ENCODE peak calls at places on chromosomes 6 and 20, in five cellular contexts. K is RWPE1; T is neural progenitor cell; S is heart left ventricle; P is CD4-positive, alpha-beta T cell. B is an unnamed sample.

GRCh38 chr20:2163757-2164156 is 62.1 kb downstream of the STK35 start:
- DNase-seq in P (no peak), S (no peak), T (no peak), K (no peak), B (no peak)

GRCh38 chr20:1809121-1809520 is 86.1 kb upstream of the SIRPA start:
- DNase-seq in K (peak), S (no peak), T (no peak), P (no peak), B (no peak)

GRCh38 chr6:27478141-27478705 is 5.3 kb upstream of the ZNF184 start:
- DNase-seq in P (no peak), K (no peak), T (no peak), S (no peak), B (no peak)

GRCh38 chr6:128350416-128351254 is 169.8 kb downstream of the PTPRK start:
- DNase-seq in S (no peak), P (no peak), K (peak), T (no peak), B (no peak)

GRCh38 chr6:14924126-14925024 is 321.5 kb upstream of the JARID2 start:
- DNase-seq in T (peak), P (no peak), K (no peak), S (no peak), B (no peak)

GRCh38 chr6:33807606-33808005 is 3.8 kb upstream of the MLN start:
- DNase-seq in P (no peak), T (no peak), K (no peak), S (no peak), B (no peak)

GRCh38 chr20:36384022-36384619 is 78.0 kb downstream of the DLGAP4 start:
- DNase-seq in P (no peak), K (peak), S (no peak), T (peak), B (peak)

GRCh38 chr6:55176958-55177357 is 2.6 kb downstream of the HCRTR2 start:
- DNase-seq in P (no peak), S (no peak), K (no peak), T (peak), B (no peak)

GRCh38 chr6:160360955-160361354 is 12.8 kb downstream of the SLC22A3 start:
- DNase-seq in S (no peak), K (peak), P (no peak), T (no peak), B (no peak)

GRCh38 chr20:11008444-11008843 is 334.6 kb upstream of the JAG1 start:
- DNase-seq in K (no peak), P (no peak), T (no peak), S (no peak), B (no peak)

GRCh38 chr6:107823047-107823557 is 1.0 kb downstream of the SCML4 start:
- DNase-seq in K (no peak), S (no peak), P (peak), T (no peak), B (no peak)

GRCh38 chr6:73504160-73504559 is 16.7 kb downstream of the EEF1A1 start:
- DNase-seq in P (no peak), T (no peak), S (no peak), K (no peak), B (no peak)

GRCh38 chr20:38878798-38879197 is 47.4 kb upstream of the FAM83D start:
- DNase-seq in S (no peak), T (peak), K (peak), P (no peak), B (peak)

DNA sequence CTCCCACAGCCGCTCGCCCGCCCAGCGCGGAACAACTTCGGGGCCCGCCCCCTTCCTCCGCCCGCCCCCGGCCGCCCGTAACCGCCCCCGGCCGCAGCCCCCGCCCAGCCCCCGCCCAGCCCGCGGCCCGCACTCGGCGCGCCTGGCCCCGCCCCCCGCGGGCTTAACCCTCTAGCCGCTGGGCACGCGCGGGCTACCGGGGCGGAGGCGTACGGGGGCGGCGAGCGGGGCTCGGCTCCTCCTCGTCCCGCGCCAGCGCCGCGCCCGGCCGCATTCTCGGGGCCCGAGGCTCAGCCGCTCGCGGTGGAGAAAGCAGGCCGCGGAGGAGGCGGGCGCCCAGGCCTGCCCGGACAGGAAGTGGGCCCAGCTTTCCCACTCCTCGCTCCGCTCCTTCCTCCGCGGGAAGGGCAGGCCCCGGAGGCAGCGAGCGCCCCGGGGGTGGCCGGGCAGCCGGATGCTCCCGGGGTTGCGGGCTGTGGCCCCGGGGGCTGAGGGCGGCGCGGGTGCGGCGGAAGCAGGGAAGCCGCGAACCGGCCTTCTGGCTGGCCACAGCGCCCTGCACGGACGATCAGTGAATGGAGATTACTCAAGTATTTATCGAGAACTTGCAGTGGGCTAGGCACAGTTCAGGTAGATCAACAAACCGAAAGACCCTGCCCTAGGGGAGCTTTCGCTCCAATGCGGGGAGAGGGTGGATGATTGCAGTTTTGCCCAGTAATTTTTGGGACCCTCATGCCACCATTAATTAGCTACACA is at the start of gene TRAM2:
- DNase-seq in P (peak), T (peak), K (peak), S (peak), B (peak)
- TF ChIP-seq CTCF in P (no peak), T (peak), K (no peak), S (peak), B (no peak)

DNA sequence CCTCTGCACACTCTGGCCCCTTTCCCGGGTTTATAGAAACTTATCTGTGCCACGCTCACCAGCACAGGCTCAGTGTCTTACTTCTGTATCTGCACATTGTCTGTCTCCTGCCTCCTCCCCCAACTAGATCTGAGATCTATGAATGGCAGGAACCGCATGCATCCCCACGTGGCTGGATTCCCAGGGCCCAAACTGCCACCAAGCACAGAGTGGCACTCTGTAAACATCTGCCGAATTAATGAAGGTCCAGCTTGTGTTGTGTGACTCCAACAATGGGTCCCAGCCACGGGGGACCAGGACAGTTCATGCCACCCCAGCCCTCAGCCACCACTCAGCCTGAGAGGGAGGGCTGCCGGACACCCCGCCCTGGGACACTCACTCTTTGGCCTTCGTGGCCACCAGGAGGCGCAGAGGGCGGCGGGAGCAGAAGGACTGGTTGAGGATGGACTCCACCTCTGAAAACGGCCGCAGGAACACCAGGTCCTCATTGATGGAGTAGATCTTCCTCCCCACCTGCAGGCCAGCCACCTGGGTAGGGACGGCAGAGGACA is 171.1 kb downstream of the PREX1 start:
- DNase-seq in P (no peak), T (peak), S (no peak), K (no peak), B (no peak)
- TF ChIP-seq CTCF in P (no peak), T (peak), S (no peak), K (no peak), B (no peak)

DNA sequence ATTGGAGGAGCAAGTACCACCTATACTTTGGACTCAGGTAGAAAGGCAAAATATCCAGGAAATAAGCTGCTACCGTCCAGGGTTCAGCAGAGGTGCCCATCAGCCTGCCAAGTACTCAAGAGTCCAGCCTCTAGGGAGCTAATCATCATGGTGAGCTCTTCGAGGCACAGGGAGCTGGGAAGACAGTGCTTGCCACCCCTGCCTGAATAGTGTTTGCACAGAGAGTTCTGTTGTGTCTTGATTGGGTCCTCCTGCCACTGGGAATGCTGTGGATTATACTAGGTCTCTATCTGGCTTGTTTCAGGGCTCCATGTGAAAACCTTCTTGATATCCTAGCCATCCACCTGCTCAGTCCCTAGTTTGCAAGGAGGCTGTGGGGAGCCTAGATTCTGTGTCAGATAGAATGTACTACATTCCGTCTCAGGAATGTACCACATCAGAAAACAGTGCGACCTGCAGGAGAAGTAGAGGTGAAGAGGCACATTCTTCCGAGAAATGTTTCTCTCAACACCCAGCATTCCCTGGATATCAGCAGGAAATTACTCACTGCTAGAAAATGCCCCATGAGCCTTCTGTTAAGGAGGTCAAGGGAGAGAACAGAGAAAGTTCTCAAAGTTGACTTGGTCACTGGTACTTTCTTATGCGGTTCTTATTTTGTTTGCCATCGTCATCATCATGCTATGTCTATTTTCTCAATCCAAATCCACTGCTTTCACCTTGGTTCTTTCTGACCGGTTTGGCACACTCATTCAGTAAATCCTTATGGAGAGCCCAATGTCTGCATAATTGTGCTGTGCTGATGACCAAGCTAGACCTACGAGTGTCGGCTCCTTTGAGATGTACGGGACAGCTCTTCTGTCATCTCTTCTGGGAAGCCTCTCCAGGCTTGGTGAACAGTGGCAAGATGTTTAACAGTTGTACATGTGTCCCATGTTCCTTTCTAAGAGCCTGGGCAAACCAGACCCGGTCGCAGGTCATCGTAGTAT is 30.7 kb downstream of the PTPN1 start:
- DNase-seq in K (peak), P (no peak), T (no peak), S (no peak), B (no peak)
- TF ChIP-seq CTCF in K (no peak), P (no peak), T (no peak), S (no peak), B (no peak)

DNA sequence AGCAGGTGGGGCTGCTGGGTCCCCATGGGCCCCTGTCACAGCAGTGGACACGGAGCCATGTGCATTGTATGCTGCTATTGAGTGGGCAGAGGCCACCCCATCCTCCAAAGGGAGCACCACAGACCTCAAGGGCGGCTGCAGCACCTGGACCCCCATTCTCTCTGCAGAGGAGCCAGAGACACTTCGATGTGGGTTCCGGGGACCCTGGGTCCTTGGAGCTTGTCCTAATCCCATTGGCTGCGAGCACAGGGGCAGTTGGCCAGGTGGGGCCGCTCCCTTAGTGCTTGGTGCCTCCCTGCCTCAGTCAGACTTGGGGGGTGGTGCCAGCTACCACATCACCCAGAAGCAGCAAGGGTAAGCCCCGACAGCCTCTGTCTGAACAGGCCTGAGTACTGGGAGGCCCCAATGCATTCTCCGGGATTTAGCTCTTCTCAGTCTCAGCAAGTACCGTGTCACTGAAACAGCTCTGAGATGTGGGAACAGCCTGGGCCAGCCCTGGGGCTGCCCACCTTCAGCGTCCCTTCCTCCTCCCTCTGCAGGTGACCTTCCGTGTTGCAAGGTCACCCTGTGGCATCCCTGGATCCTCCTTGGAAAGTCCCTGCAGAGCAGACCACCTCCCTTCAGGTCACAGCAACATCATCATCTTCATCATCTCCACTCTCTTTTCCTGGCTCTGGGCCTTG is 73.9 kb downstream of the GINS1 start:
- DNase-seq in K (no peak), T (no peak), S (no peak), P (no peak), B (no peak)
- TF ChIP-seq CTCF in K (no peak), T (no peak), S (no peak), P (no peak), B (peak)

GRCh38 chr6:11013671-11014070 is 30.4 kb downstream of the ELOVL2 start:
- DNase-seq in P (no peak), K (no peak), T (peak), S (no peak), B (no peak)
- TF ChIP-seq CTCF in P (no peak), K (no peak), T (peak), S (no peak), B (no peak)

GRCh38 chr6:138692058-138692977 is 81.3 kb upstream of the CCDC28A start:
- DNase-seq in T (peak), P (peak), S (peak), K (peak), B (peak)

GRCh38 chr6:138695193-138695592 is 78.4 kb upstream of the CCDC28A start:
- DNase-seq in T (no peak), K (no peak), S (no peak), P (no peak), B (no peak)

GRCh38 chr6:138690975-138691594 is 82.5 kb upstream of the CCDC28A start:
- DNase-seq in S (no peak), P (no peak), T (no peak), K (no peak), B (no peak)

GRCh38 chr6:138691595-138692057 is 81.9 kb upstream of the CCDC28A start:
- DNase-seq in T (peak), P (no peak), K (peak), S (no peak), B (no peak)

DNA sequence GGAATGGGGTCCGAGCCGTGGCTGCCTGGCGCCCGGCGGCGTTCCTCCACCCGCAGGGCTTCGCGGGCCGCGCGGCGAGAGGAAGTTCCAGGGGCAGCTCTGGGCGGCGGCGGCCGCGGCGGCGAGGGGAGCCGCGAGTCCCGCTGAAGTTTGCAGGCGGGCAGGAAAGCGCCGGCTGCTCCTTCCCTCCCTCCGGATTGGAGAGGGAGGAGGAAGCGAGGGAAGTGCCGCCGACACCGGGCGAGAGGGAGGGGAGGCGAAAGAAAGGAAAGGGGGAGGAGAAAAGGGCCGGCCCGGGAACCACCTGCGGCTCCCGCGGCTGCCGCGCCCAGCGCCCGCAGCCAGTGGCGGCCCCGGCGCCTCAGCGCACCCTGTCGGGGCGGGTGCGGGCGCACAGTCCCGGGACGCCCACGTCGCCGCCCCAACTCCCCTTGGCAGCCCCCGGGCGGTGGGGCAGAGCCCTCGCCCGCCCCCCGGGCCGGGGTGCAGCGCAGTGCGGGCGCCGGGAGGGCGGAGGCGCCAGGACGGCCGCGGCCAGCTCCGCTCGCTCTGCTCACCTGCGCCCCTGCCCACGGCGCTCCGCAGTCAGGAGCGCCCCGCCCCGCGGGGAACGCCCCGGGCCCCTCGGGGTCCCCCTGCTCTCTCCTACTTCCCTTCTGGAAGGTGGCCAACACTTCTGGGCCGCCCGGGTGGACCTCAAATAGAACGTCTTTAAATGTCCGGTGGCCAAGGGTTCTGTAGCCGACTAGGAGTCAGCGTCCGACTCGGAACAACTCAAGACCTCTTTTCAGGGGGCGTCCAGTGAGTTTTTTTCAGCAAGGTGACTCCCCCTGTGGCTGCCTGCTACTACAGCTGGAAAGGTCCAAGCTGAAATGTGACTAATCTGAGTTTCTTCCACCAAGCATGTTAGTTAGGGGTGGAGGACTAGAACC is 80.3 kb upstream of the CCDC28A start:
- DNase-seq in T (peak), P (peak), K (peak), S (peak), B (peak)
- TF ChIP-seq CTCF in T (no peak), P (no peak), K (peak), S (no peak), B (peak)

B was measured in progenitor cell of endocrine pancreas.